ENCODE peak calls at places on chromosomes 7 and 10, in nine cellular contexts. Y, N, Q, B, W, X, C, S and L are unnamed samples.
A peak's percentile ranks its signal among the peaks of the same experiment; 100 is the strongest.

GRCh38 chr7:5596046-5596895 is 172.6 kb upstream of the TNRC18 start:
- DNase-seq in Y (peak; percentile 87), N (peak; percentile 84), Q (peak; percentile 79), B (peak; percentile 86), W (peak; percentile 94), X (peak; percentile 89), C (peak; percentile 56), S (peak; percentile 88), L (peak; percentile 71)

GRCh38 chr10:46294641-46295230 is 7.9 kb downstream of the ANTXRL start:
- DNase-seq in Y (no peak), N (no peak), Q (no peak), B (no peak), W (peak; percentile 52), X (no peak), C (no peak), S (no peak), L (no peak)

GRCh38 chr7:64277630-64278029 is 36.1 kb upstream of the ZNF736 start:
- DNase-seq in Y (no peak), N (no peak), Q (no peak), B (no peak), W (no peak), X (no peak), C (no peak), S (no peak), L (no peak)

GRCh38 chr10:104584541-104584940 is 56.5 kb upstream of the SORCS3 start:
- DNase-seq in Y (no peak), N (no peak), Q (no peak), B (no peak), W (no peak), X (no peak), C (no peak), S (no peak), L (no peak)

GRCh38 chr7:91636129-91636724 is 244.3 kb downstream of the MTERF1 start:
- DNase-seq in Y (peak; percentile 57), N (no peak), Q (no peak), B (peak; percentile 35), W (no peak), X (peak; percentile 37), C (peak; percentile 61), S (no peak), L (no peak)

GRCh38 chr10:52479567-52479966 is 165.5 kb downstream of the DKK1 start:
- DNase-seq in Y (peak; percentile 61), N (no peak), Q (no peak), B (no peak), W (no peak), X (no peak), C (peak; percentile 17), S (no peak), L (no peak)

GRCh38 chr7:16212032-16212431 is 209.3 kb downstream of the CRPPA start:
- DNase-seq in Y (no peak), N (no peak), Q (no peak), B (no peak), W (no peak), X (no peak), C (no peak), S (no peak), L (no peak)

GRCh38 chr10:91552706-91553105 is 80.2 kb downstream of the PPP1R3C start:
- DNase-seq in Y (peak; percentile 25), N (no peak), Q (peak; percentile 37), B (no peak), W (no peak), X (peak; percentile 23), C (peak; percentile 50), S (no peak), L (no peak)

GRCh38 chr7:22980422-22980821 is 33.5 kb downstream of the HYCC1 start:
- DNase-seq in Y (peak; percentile 62), N (no peak), Q (no peak), B (no peak), W (no peak), X (no peak), C (no peak), S (no peak), L (no peak)

GRCh38 chr7:131723926-131724325 is 167.5 kb upstream of the PODXL start:
- DNase-seq in Y (no peak), N (peak; percentile 15), Q (no peak), B (no peak), W (no peak), X (peak; percentile 40), C (peak; percentile 3), S (no peak), L (no peak)

GRCh38 chr7:23490357-23491131 is 20.3 kb upstream of the IGF2BP3 start:
- DNase-seq in Y (no peak), N (no peak), Q (peak; percentile 58), B (no peak), W (peak; percentile 68), X (no peak), C (no peak), S (peak; percentile 37), L (peak; percentile 56)

GRCh38 chr10:115136616-115137015 is 43.5 kb downstream of the ATRNL1 start:
- DNase-seq in Y (no peak), N (no peak), Q (no peak), B (no peak), W (no peak), X (no peak), C (no peak), S (no peak), L (no peak)

GRCh38 chr10:115141254-115141653 is 48.1 kb downstream of the ATRNL1 start:
- DNase-seq in Y (no peak), N (no peak), Q (no peak), B (no peak), W (no peak), X (peak; percentile 18), C (peak; percentile 8), S (no peak), L (no peak)
- TF ChIP-seq CTCF in Y (peak; percentile 56), N (peak; percentile 54), Q (peak; percentile 44), B (peak; percentile 53), W (no peak), X (peak; percentile 66), C (peak; percentile 42), S (peak; percentile 15), L (no peak)

DNA sequence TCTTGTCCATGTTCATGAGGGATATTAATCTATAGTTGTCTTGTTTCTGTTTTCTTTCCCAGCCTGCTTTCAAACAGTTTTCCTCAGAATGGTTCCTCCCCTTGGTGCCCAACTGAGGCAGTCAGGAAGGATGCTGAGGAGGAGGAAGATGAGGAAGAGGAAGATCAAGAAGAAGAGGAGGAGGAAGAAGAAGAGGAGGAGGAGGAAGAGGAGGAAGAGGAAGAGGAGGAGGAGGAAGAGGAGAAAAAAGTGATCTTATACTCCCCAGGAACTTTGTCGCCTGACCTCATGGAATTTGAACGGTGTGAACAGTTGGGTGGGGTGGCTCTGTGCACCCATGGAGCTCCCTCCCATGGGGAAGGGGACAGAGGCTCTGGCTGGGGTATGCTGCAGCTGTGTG is 11.6 kb downstream of the STRA8 start:
- DNase-seq in Y (no peak), N (no peak), Q (no peak), B (no peak), W (no peak), X (no peak), C (no peak), S (no peak), L (no peak)
- H3K27ac ChIP-seq in Y (no peak overlapping the region), N (no peak overlapping the region), Q (no peak overlapping the region), B (no peak overlapping the region), W (no peak overlapping the region), X (no peak overlapping the region), C (no peak overlapping the region), S (no peak overlapping the region), L (no peak overlapping the region)

DNA sequence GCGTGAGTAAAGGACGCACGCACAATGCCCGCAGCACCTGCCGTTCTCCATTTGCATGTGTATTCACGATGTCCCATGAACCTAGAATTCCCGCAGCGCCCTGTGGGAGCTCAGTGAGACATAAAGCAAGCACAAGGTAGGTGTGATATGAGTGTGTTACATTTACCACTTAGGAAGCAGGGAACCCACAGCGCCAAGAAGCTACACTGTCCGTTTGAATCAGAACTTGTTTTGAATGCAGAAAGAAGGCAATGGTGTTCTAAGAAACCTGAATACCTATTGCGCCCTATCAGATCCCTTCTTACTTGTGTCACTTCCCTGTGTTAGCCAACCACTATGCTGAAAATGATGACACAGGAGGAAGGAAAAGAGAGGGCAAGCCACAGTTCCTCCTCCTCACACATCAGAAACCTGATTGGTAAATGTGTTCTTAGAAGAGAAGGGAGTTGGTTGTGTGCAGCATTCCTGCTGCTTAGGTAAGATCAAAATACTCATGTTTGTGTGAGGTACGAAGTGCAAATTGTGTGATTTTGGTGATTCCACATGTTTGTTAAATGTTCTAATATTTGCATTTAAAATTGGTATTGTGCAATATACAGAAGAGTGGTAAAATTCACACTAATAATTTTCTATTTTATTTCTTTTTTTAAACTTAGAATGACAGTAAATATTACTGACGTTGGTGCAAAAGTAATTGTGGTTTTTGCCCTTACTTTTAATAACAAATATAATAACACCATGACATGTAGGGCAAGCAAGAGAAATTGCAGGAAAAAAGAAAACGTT is 185.4 kb downstream of the SEC23IP start:
- DNase-seq in Y (no peak), N (no peak), Q (no peak), B (no peak), W (no peak), X (no peak), C (no peak), S (no peak), L (no peak)
- TF ChIP-seq CTCF in Y (no peak), N (no peak), Q (no peak), B (no peak), W (no peak), X (no peak), C (no peak), S (no peak), L (no peak)

GRCh38 chr10:102673961-102674511 is 29.8 kb downstream of the TRIM8 start:
- DNase-seq in Y (no peak), N (no peak), Q (peak; percentile 69), B (no peak), W (peak; percentile 82), X (peak; percentile 52), C (peak; percentile 75), S (peak; percentile 54), L (peak; percentile 73)

GRCh38 chr10:102675887-102676616 is 31.8 kb downstream of the TRIM8 start:
- DNase-seq in Y (peak; percentile 55), N (no peak), Q (peak; percentile 60), B (peak; percentile 23), W (peak; percentile 70), X (peak; percentile 61), C (no peak), S (no peak), L (no peak)

GRCh38 chr10:102674566-102674965 is 30.3 kb downstream of the TRIM8 start:
- DNase-seq in Y (no peak), N (no peak), Q (no peak), B (no peak), W (no peak), X (no peak), C (no peak), S (no peak), L (no peak)

GRCh38 chr10:102676916-102677315 is 32.6 kb downstream of the TRIM8 start:
- DNase-seq in Y (no peak), N (no peak), Q (no peak), B (no peak), W (peak; percentile 60), X (no peak), C (no peak), S (no peak), L (no peak)

DNA sequence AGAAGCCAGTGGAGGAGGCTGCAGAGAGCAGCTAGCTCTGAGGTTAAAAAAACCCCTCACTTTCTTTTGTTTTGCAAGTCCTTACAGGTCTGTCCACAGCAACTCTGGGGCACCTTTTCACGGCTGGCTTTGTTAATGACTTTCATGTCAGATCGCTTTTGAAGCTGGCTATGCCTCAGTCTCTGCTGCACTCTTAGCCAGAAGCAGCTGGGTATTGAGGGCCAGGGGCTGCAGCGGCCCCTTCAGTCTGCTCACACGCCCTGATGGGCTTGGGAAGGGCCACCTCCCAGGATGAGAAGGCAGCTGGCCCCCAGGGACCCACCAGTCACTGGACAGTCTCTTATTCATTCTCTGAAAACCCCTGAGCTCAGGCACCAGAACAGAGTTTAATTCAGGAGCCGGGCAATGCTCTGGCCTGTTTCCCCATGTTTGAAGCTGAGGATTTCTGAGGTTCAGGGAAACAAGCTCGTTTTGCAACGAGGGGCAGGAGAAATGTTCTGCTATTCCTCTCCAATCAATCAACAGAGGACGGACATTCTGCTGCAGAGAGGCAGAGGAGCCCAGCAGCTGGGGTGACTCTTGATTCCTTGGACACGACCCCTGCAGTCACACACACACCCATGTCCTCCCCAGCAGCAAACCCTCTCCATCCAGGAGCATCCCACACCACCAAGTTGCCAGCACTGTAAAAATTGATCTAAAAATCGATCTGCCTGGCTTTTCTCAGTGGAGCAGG is 31.0 kb downstream of the TRIM8 start:
- DNase-seq in Y (no peak), N (no peak), Q (no peak), B (no peak), W (peak; percentile 54), X (no peak), C (peak; percentile 55), S (no peak), L (no peak)
- H3K27ac ChIP-seq in Y (no peak overlapping the region), N (no peak overlapping the region), Q (peak overlapping the region; percentile 80), B (no peak overlapping the region), W (peak overlapping the region; percentile 69), X (peak overlapping the region; percentile 93), C (peak overlapping the region; percentile 89), S (peak overlapping the region; percentile 41), L (peak overlapping the region; percentile 82)